ENCODE peak calls at places on chromosomes 16 and 17, in nine cellular contexts. X is stimulated activated CD4-positive, alpha-beta T cell treated with anti-CD3 and anti-CD28 coated beads, Interleukin-1b, Interleukin-23, amount 100 ng/mL, for 1 hour; E is MCF 10A; A is adipocyte; T is H54; Z is lung; U is activated naive CD4-positive, alpha-beta T cell treated with Interleukin-2 at 50 U/mL for 16 hours; H is gastrocnemius medialis; P is NCI-H1048. Q is an unnamed sample.

GRCh38 chr17:81020767-81021497 is 14.0 kb upstream of the BAIAP2 start:
- DNase-seq in T (peak; percentile 96), A (no peak), H (peak; percentile 43), Z (peak; percentile 73), X (no peak), P (no peak), U (no peak), E (peak; percentile 63), Q (no peak)

GRCh38 chr17:9151091-9151490 is 129.8 kb downstream of the NTN1 start:
- DNase-seq in A (no peak), U (no peak), X (no peak), Z (no peak), T (no peak), H (no peak), E (no peak), P (peak; percentile 36), Q (no peak)

GRCh38 chr16:10876799-10877341 is at the start of gene CIITA:
- DNase-seq in A (peak; percentile 37), U (peak; percentile 49), E (peak; percentile 94), Z (peak; percentile 74), H (peak; percentile 41), X (no peak), T (peak; percentile 86), P (no peak), Q (peak; percentile 84)

GRCh38 chr16:10088380-10088793 is 93.8 kb downstream of the GRIN2A start:
- DNase-seq in U (no peak), A (peak; percentile 37), T (no peak), H (no peak), X (no peak), E (no peak), P (no peak), Z (no peak), Q (no peak)

GRCh38 chr17:77126519-77126918 is 14.2 kb upstream of the SEC14L1 start:
- DNase-seq in E (peak; percentile 75), X (no peak), A (no peak), H (no peak), T (no peak), U (no peak), Z (no peak), P (no peak), Q (no peak)

GRCh38 chr17:11997147-11997971 is at the start of gene ZNF18:
- DNase-seq in A (peak; percentile 98), U (peak; percentile 97), Z (peak; percentile 95), E (peak; percentile 91), P (peak; percentile 83), T (peak; percentile 93), H (peak; percentile 96), X (peak; percentile 87), Q (peak; percentile 95)

GRCh38 chr16:65510850-65511249 is 389.0 kb upstream of the CDH11 start:
- DNase-seq in P (no peak), A (no peak), T (no peak), X (no peak), E (no peak), U (no peak), H (no peak), Z (no peak), Q (no peak)

GRCh38 chr17:55275894-55276804 is 11.4 kb downstream of the HLF start:
- DNase-seq in T (peak; percentile 75), A (no peak), X (no peak), P (no peak), H (peak; percentile 48), E (peak; percentile 95), U (no peak), Z (no peak), Q (no peak)

GRCh38 chr17:80790021-80790765 is 201.4 kb upstream of the CHMP6 start:
- DNase-seq in T (no peak), X (no peak), Z (no peak), U (no peak), H (no peak), E (no peak), A (no peak), P (no peak), Q (no peak)

GRCh38 chr17:17724307-17724921 is 43.2 kb downstream of the RAI1 start:
- DNase-seq in P (no peak), X (no peak), Z (no peak), E (no peak), H (no peak), A (peak; percentile 62), U (peak; percentile 11), T (no peak), Q (no peak)

GRCh38 chr17:32174889-32175288 is 32.6 kb downstream of the RHOT1 start:
- DNase-seq in T (no peak), H (no peak), E (no peak), U (no peak), P (no peak), X (no peak), Z (no peak), A (no peak), Q (no peak)

GRCh38 chr16:67105881-67106280 is 3.9 kb upstream of the PHAF1 start:
- DNase-seq in U (no peak), T (no peak), A (no peak), Z (no peak), H (no peak), X (no peak), P (no peak), E (no peak), Q (no peak)

GRCh38 chr16:84829168-84829965 is 9.6 kb downstream of the CRISPLD2 start:
- DNase-seq in X (no peak), Z (no peak), P (no peak), H (no peak), E (no peak), A (peak; percentile 90), U (no peak), T (peak; percentile 57), Q (no peak)

GRCh38 chr17:27155866-27156265 is 138.0 kb upstream of the WSB1 start:
- DNase-seq in A (no peak), E (no peak), Z (no peak), H (no peak), U (no peak), X (no peak), P (no peak), T (no peak), Q (no peak)

GRCh38 chr16:88385112-88385594 is 2.4 kb downstream of the ZNF469 start:
- DNase-seq in P (no peak), H (no peak), Z (no peak), X (no peak), T (no peak), A (no peak), E (no peak), U (no peak), Q (no peak)